ENCODE peak calls at places on chromosomes 3 and 15, in nine cellular contexts. L is lower lobe of right lung; N is CD8-positive, alpha-beta T cell; P is MCF 10A; H is B cell; Q is dorsolateral prefrontal cortex; E is fibroblast of pulmonary artery; W is H1; C is BJ. X is an unnamed sample.

GRCh38 chr3:51985971-51986947 is 2.9 kb downstream of the ACY1 start:
- DNase-seq in L (no peak), N (no peak), P (no peak), H (no peak), Q (no peak), E (no peak), W (no peak), C (no peak), X (no peak)

GRCh38 chr3:113286524-113286923 is 75.2 kb downstream of the BOC start:
- DNase-seq in L (no peak), N (no peak), P (no peak), H (no peak), Q (no peak), E (no peak), W (no peak), C (no peak), X (no peak)

GRCh38 chr3:195750797-195751520 is 30.2 kb downstream of the MUC20 start:
- DNase-seq in L (peak), N (no peak), P (no peak), H (no peak), Q (no peak), E (no peak), W (no peak), C (no peak), X (no peak)

GRCh38 chr3:190807719-190808375 is 54.6 kb downstream of the GMNC start:
- DNase-seq in L (peak), N (no peak), P (peak), H (no peak), Q (peak), E (peak), W (no peak), C (no peak), X (no peak)

GRCh38 chr3:71218508-71218907 is 365.0 kb downstream of the FOXP1 start:
- DNase-seq in L (no peak), N (no peak), P (no peak), H (no peak), Q (no peak), E (no peak), W (no peak), C (no peak), X (no peak)

GRCh38 chr15:62071711-62072308 is 5.0 kb downstream of the C2CD4A start:
- DNase-seq in L (no peak), N (no peak), P (peak), H (peak), Q (no peak), E (peak), W (no peak), C (no peak), X (no peak)

GRCh38 chr3:66593978-66594377 is 93.2 kb upstream of the LRIG1 start:
- DNase-seq in L (no peak), N (no peak), P (peak), H (no peak), Q (no peak), E (peak), W (no peak), C (peak), X (no peak)

GRCh38 chr3:192902481-192903023 is 15.1 kb downstream of the MB21D2 start:
- DNase-seq in L (no peak), N (no peak), P (no peak), H (no peak), Q (no peak), E (no peak), W (no peak), C (no peak), X (peak)

GRCh38 chr15:64046347-64047153 is at the start of gene DAPK2:
- DNase-seq in L (peak), N (peak), P (peak), H (peak), Q (peak), E (peak), W (no peak), C (no peak), X (peak)

GRCh38 chr15:68843425-68844311 is 23.0 kb upstream of the ANP32A start:
- DNase-seq in L (peak), N (no peak), P (no peak), H (peak), Q (no peak), E (peak), W (no peak), C (no peak), X (no peak)

GRCh38 chr3:14911651-14912050 is 35.7 kb upstream of the NR2C2 start:
- DNase-seq in L (no peak), N (no peak), P (no peak), H (no peak), Q (no peak), E (no peak), W (no peak), C (no peak), X (no peak)

GRCh38 chr3:191094057-191094456 is 105.0 kb upstream of the OSTN start:
- DNase-seq in L (no peak), N (no peak), P (peak), H (no peak), Q (no peak), E (peak), W (no peak), C (no peak), X (no peak)

GRCh38 chr3:3392946-3393345 is 213.5 kb upstream of the CRBN start:
- DNase-seq in L (no peak), N (no peak), P (no peak), H (no peak), Q (no peak), E (no peak), W (no peak), C (no peak), X (no peak)

GRCh38 chr3:167184511-167184910 is 195.6 kb downstream of the ZBBX start:
- DNase-seq in L (no peak), N (no peak), P (no peak), H (no peak), Q (no peak), E (no peak), W (no peak), C (no peak), X (no peak)

GRCh38 chr3:151156618-151157216 is 46.3 kb downstream of the GPR171 start:
- DNase-seq in L (no peak), N (no peak), P (peak), H (peak), Q (no peak), E (peak), W (no peak), C (no peak), X (peak)

GRCh38 chr15:63832620-63833245 is 1.0 kb downstream of the HERC1 start:
- DNase-seq in L (no peak), N (no peak), P (peak), H (no peak), Q (no peak), E (peak), W (no peak), C (no peak), X (no peak)

GRCh38 chr15:92326236-92326635 is 67.4 kb upstream of the ST8SIA2 start:
- DNase-seq in L (no peak), N (no peak), P (no peak), H (no peak), Q (no peak), E (no peak), W (no peak), C (no peak), X (no peak)

GRCh38 chr15:89103481-89104171 is 15.4 kb downstream of the ABHD2 start:
- DNase-seq in L (no peak), N (no peak), P (no peak), H (no peak), Q (no peak), E (no peak), W (no peak), C (no peak), X (no peak)
- TF ChIP-seq CTCF in L (no peak), N (no peak), P (no peak), H (no peak), Q (no peak), E (no peak), W (no peak), C (no peak), X (no peak)

GRCh38 chr15:69852482-69853275 is 245.0 kb downstream of the TLE3 start:
- DNase-seq in L (no peak), N (no peak), P (no peak), H (no peak), Q (no peak), E (peak), W (no peak), C (peak), X (no peak)

GRCh38 chr15:69853572-69853971 is 244.1 kb downstream of the TLE3 start:
- DNase-seq in L (no peak), N (no peak), P (peak), H (no peak), Q (no peak), E (peak), W (peak), C (peak), X (no peak)

GRCh38 chr15:69855172-69855562 is 242.6 kb downstream of the TLE3 start:
- DNase-seq in L (no peak), N (no peak), P (no peak), H (no peak), Q (no peak), E (no peak), W (no peak), C (no peak), X (no peak)

GRCh38 chr15:69855601-69856000 is 242.1 kb downstream of the TLE3 start:
- DNase-seq in L (no peak), N (no peak), P (no peak), H (no peak), Q (no peak), E (peak), W (no peak), C (no peak), X (no peak)

DNA sequence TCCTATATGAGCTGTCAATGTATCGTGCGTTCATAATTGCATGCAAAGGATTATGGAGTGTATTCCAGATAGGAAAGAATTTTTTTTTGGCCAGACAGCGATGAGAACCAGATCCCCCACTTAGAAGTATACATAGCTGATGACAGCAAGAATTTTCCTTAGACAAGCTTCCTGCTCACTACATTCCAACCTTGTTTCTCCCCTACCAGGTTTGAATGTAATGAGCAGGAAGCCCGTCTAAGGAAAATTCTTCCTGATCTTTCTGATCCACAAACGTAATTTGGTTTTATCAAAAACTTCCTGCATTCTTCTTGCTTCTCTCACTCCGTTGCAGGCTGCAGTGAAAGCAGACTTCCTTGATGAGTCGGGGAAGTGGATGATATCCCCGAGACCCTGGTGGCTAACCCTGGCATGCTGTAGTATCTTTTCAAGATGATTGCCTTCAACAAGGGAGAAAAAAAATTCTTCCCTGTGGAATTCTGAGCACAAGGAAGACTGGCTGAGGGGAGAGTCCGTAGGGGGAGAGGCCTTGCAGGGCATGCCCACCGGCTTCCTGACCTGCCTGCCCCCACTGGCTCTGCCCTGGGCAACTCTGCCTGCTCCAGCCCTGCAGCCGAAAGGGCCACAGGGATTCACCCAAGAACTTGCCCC is 243.1 kb downstream of the TLE3 start:
- DNase-seq in L (no peak), N (no peak), P (no peak), H (no peak), Q (no peak), E (peak), W (no peak), C (no peak), X (no peak)
- TF ChIP-seq CTCF in L (no peak), N (no peak), P (no peak), H (no peak), Q (no peak), E (no peak), W (no peak), C (no peak), X (no peak)

DNA sequence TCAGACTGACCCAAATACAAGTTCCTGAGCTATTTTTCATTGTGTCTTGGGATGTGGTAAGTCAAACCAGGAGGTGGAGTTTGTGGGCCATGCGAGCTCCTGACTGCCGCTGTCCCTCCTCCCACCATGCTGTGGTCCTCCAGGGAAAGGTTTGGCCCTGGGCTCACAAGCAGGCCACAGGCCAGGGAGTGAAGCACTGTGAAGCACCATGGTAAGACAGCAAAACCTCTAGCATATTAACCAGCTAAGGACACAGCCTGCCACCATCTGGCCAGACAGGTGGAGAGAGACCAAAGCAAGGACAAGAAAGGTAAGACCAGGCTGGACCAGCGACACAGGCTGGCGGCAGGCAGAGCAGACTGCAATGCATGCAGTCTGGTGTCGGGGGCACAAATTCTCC is 15.3 kb downstream of the RAB43 start:
- DNase-seq in L (peak), N (no peak), P (no peak), H (no peak), Q (no peak), E (no peak), W (no peak), C (no peak), X (no peak)
- TF ChIP-seq CTCF in L (no peak), N (no peak), P (no peak), H (no peak), Q (no peak), E (no peak), W (no peak), C (no peak), X (no peak)

DNA sequence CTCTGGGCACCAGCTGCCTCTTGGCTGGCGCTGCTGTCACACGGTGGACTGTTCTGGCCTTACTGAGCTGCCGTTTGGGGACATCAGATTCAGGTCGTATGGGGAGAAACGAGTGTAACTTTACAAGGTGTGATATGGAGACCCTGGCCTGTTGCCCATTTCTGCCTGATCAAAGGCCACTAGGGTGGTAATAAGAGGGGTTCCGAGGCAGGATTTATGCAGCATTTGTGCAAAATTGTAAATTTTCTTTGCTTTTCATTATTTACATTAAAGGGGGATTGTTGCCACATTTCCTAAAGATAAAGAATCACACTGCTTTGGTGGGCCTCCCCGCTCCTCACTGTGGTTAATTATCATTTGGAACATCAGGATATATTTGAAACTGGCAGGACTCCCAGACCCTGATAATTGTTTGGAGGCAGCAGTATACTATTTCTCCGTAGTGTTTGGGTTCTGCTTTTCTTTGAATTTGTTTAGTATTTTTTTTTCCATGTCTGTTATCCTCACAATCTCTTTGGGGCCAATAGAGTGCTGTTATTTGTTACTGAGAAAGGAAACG is 876 bp downstream of the NXPE3 start:
- DNase-seq in L (no peak), N (no peak), P (no peak), H (no peak), Q (no peak), E (peak), W (no peak), C (no peak), X (no peak)
- TF ChIP-seq CTCF in L (no peak), N (no peak), P (no peak), H (no peak), Q (no peak), E (no peak), W (no peak), C (no peak), X (no peak)

X was measured in D721Med.